ENCODE peak calls at places on chromosomes 4 and X, in six cellular contexts. I is central memory CD8-positive, alpha-beta T cell; D is dorsolateral prefrontal cortex; Q is iris pigment epithelial cell; F is midbrain; P is fibroblast of mammary gland. Z is an unnamed sample.

GRCh38 chr4:145840162-145840768 is 98.4 kb downstream of the ZNF827 start:
- DNase-seq in I (no peak), D (no peak), Q (peak), F (peak), P (peak), Z (peak)

GRCh38 chr4:55661398-55662056 is 25.4 kb upstream of the NMU start:
- DNase-seq in I (no peak), D (no peak), Q (no peak), F (no peak), P (no peak), Z (no peak)

GRCh38 chr4:105715692-105716278 is 7.2 kb downstream of the GSTCD start:
- DNase-seq in I (no peak), D (no peak), Q (peak), F (peak), P (peak), Z (peak)

GRCh38 chr4:9867746-9868425 is 86.5 kb downstream of the DRD5 start:
- DNase-seq in I (no peak), D (no peak), Q (no peak), F (no peak), P (no peak), Z (no peak)

GRCh38 chr4:85776579-85776978 is 301.6 kb downstream of the ARHGAP24 start:
- DNase-seq in I (no peak), D (no peak), Q (peak), F (no peak), P (peak), Z (no peak)

GRCh38 chrX:155071694-155072215 is 447 bp downstream of the BRCC3 start:
- DNase-seq in I (no peak), D (no peak), Q (no peak), F (no peak), P (peak), Z (no peak)

GRCh38 chrX:2761246-2761645 is 9.4 kb downstream of the XG start:
- DNase-seq in I (no peak), D (no peak), Q (no peak), F (no peak), P (no peak), Z (no peak)

GRCh38 chrX:86379209-86379608 is 231.0 kb downstream of the DACH2 start:
- DNase-seq in I (no peak), D (no peak), Q (no peak), F (no peak), P (no peak), Z (no peak)

GRCh38 chr4:184310171-184310567 is 92.5 kb upstream of the ENPP6 start:
- DNase-seq in I (no peak), D (no peak), Q (no peak), F (no peak), P (no peak), Z (no peak)

GRCh38 chr4:7964890-7965662 is 25.4 kb upstream of the AFAP1 start:
- DNase-seq in I (no peak), D (no peak), Q (peak), F (no peak), P (peak), Z (no peak)

GRCh38 chr4:80462537-80463207 is 127.1 kb downstream of the CFAP299 start:
- DNase-seq in I (no peak), D (no peak), Q (no peak), F (no peak), P (peak), Z (no peak)

GRCh38 chrX:119606508-119607389 is 525 bp upstream of the NKRF start:
- DNase-seq in I (no peak), D (no peak), Q (peak), F (no peak), P (peak), Z (no peak)

GRCh38 chr4:99610605-99611172 is 36.1 kb downstream of the MTTP start:
- DNase-seq in I (no peak), D (no peak), Q (no peak), F (no peak), P (peak), Z (no peak)

GRCh38 chrX:121570072-121570841 is 522.8 kb downstream of the GLUD2 start:
- DNase-seq in I (no peak), D (no peak), Q (peak), F (no peak), P (peak), Z (no peak)

Z was measured in cerebellum.